ENCODE peak calls at places on chromosome 19, in ten cellular contexts. L is HFF-Myc, F is WTC11, A is esophagus muscularis mucosa, N is uterus, H is A549, E is OCI-LY7, S is endothelial cell, W is PC-3, X is IMR-90. P is an unnamed sample.

GRCh38 chr19:39582442-39582841 is 19.9 kb upstream of the LGALS13 start:
- DNase-seq in A (no peak), H (no peak), S (no peak), W (no peak), X (no peak), L (no peak), F (no peak), N (no peak), E (no peak), P (no peak)

GRCh38 chr19:34837262-34837661 is 64.2 kb upstream of the ZNF599 start:
- DNase-seq in H (no peak), N (peak; percentile 56), F (no peak), A (no peak), L (no peak), E (no peak), W (no peak), S (peak; percentile 24), X (no peak), P (no peak)

GRCh38 chr19:40617961-40618360 is 16.8 kb downstream of the LTBP4 start:
- DNase-seq in N (no peak), S (no peak), E (no peak), A (no peak), L (no peak), W (no peak), X (no peak), H (no peak), F (no peak), P (no peak)

GRCh38 chr19:54208784-54209057 is 8.1 kb downstream of the RPS9 start:
- DNase-seq in A (no peak), H (peak; percentile 47), E (no peak), F (no peak), S (no peak), X (no peak), N (no peak), L (no peak), W (peak; percentile 39), P (no peak)

GRCh38 chr19:57320180-57321084 is at the start of gene ZNF543:
- DNase-seq in A (peak; percentile 99), H (peak; percentile 99), F (peak; percentile 97), E (peak; percentile 96), X (peak; percentile 95), L (peak; percentile 85), W (peak; percentile 98), N (peak; percentile 90), S (peak; percentile 94), P (peak; percentile 87)

GRCh38 chr19:21430674-21431073 is 33.7 kb downstream of the ZNF493 start:
- DNase-seq in N (no peak), L (no peak), X (no peak), W (no peak), A (no peak), S (no peak), E (no peak), F (no peak), H (no peak), P (no peak)

GRCh38 chr19:2411709-2412108 is 15.7 kb downstream of the TIMM13 start:
- DNase-seq in E (no peak), L (no peak), N (no peak), X (no peak), S (no peak), A (no peak), W (no peak), F (no peak), H (no peak), P (no peak)

GRCh38 chr19:7533281-7533819 is 2.2 kb upstream of the PNPLA6 start:
- DNase-seq in X (peak; percentile 28), E (no peak), A (no peak), W (no peak), N (peak; percentile 67), H (peak; percentile 66), F (peak; percentile 66), L (no peak), S (no peak), P (peak; percentile 28)

GRCh38 chr19:7868671-7869452 is 5.3 kb downstream of the PRR36 start:
- DNase-seq in N (peak; percentile 51), X (peak; percentile 44), S (peak; percentile 80), L (no peak), F (peak; percentile 95), W (peak; percentile 95), H (peak; percentile 91), A (no peak), E (peak; percentile 92), P (peak; percentile 52)

GRCh38 chr19:42577016-42577415 is 17.7 kb downstream of the CEACAM8 start:
- DNase-seq in F (no peak), X (no peak), H (no peak), E (no peak), N (no peak), L (no peak), A (no peak), W (peak; percentile 10), S (no peak), P (no peak)

GRCh38 chr19:7705387-7706187 is 3.7 kb upstream of the FCER2 start:
- DNase-seq in H (no peak), S (no peak), A (no peak), L (no peak), F (no peak), N (no peak), W (no peak), X (no peak), E (peak; percentile 71), P (no peak)

GRCh38 chr19:9995999-9996398 is 14.3 kb downstream of the COL5A3 start:
- DNase-seq in W (no peak), S (no peak), H (no peak), X (peak; percentile 23), N (no peak), F (no peak), E (no peak), A (no peak), L (no peak), P (no peak)

GRCh38 chr19:42555317-42555716 is 27.0 kb upstream of the CEACAM1 start:
- DNase-seq in N (no peak), H (no peak), E (no peak), X (no peak), W (no peak), S (no peak), A (no peak), F (no peak), L (no peak), P (no peak)

GRCh38 chr19:53094749-53095575 is 8.3 kb downstream of the ZNF160 start:
- DNase-seq in X (no peak), F (peak; percentile 83), S (peak; percentile 30), H (no peak), E (no peak), W (no peak), A (no peak), L (no peak), N (no peak), P (no peak)

GRCh38 chr19:41530184-41530534 is 45.8 kb upstream of the CEACAM21 start:
- DNase-seq in E (no peak), X (no peak), L (no peak), N (no peak), W (no peak), H (no peak), F (no peak), S (no peak), A (peak; percentile 53), P (no peak)

GRCh38 chr19:4742717-4743646 is 19.3 kb upstream of the DPP9 start:
- DNase-seq in X (no peak), A (no peak), S (no peak), W (no peak), F (peak; percentile 45), L (no peak), N (no peak), E (no peak), H (no peak), P (no peak)
- TF ChIP-seq CTCF in X (no peak), A (no peak), S (no peak), W (no peak), F (no peak), L (no peak), N (no peak), E (no peak), H (no peak), P (no peak)

DNA sequence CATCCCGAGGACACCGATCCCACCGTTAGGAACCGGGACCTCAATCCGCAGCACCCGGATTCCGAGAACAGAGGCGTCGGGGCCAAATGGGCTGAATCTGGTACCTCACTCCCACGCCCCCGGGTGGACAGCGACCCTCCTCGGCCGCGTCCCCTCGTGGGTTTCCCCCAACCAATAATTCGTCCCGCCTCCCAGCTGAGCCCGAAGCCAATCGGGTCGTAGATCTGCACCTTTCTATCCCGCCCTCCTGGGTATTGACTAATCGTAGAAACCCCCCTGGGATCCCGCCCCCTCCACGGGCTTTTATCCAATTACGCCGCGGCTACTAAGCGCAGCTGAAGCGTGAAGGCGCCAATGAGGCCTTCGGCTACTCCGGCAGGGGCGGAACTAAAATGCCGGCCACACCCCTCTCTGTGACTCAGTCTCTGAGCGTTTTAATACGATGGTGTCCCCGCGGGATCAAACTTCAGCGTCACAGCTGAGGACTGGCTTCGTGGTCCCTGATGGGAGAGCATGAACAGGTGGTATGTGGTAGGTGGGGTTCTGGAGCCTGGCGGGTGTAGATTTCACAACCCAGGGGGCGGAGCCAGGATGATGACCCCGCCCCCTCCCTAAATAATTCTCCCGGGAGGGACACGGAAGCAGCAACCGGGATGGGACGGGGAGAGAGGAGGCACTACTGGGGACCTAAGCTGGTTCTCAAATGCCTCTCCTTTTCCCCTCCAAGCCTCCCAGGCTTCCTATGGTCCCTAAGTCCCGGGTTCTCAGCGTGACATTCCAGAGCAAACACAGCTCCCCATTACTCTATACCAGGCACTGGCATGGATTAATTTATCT is at the start of the genes CCDC159 and TMEM205:
- DNase-seq in W (peak; percentile 100), E (peak; percentile 100), H (peak; percentile 97), A (peak; percentile 100), X (peak; percentile 99), N (peak; percentile 100), L (peak; percentile 98), S (peak; percentile 96), F (peak; percentile 99), P (peak; percentile 97)
- TF ChIP-seq CTCF in W (peak; percentile 24), E (peak; percentile 61), H (no peak), A (no peak), X (peak; percentile 22), N (peak; percentile 17), L (no peak), S (no peak), F (no peak), P (no peak)

GRCh38 chr19:44570984-44571684 is 41.7 kb upstream of the CEACAM20 start:
- DNase-seq in A (no peak), L (peak; percentile 79), F (peak; percentile 76), S (peak; percentile 76), H (peak; percentile 86), E (peak; percentile 72), W (peak; percentile 85), X (peak; percentile 82), N (peak; percentile 36), P (peak; percentile 72)
- TF ChIP-seq CTCF in A (peak; percentile 76), L (peak; percentile 73), F (peak; percentile 70), S (peak; percentile 78), H (peak; percentile 98), E (peak; percentile 87), W (peak; percentile 80), X (peak; percentile 85), N (peak; percentile 35), P (peak; percentile 73)

DNA sequence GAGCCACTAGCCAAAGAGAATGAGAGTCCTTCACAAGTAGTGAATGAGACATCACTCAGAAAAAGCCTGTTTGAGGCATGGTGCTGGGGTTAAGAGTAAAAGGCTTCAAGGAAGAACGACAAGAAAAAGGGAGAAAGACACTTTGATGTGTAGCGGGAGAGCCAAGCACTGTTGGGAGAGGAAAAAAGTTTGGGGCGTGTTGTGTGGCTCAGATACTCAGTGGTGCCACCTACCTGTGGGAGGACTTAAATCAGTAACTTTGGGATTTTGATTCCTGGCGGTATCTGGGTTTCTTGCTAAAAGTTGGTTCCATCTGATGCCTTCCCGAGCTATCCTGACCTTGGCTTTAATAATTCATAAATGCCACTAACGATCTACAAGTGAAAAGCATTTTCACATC is 12.3 kb downstream of the ELSPBP1 start:
- DNase-seq in A (no peak), S (no peak), L (no peak), H (peak; percentile 74), W (no peak), X (no peak), N (no peak), F (peak; percentile 32), E (peak; percentile 7), P (no peak)
- TF ChIP-seq CTCF in A (no peak), S (no peak), L (peak; percentile 24), H (peak; percentile 19), W (peak; percentile 51), X (no peak), N (no peak), F (peak; percentile 38), E (peak; percentile 67), P (peak; percentile 8)

P was measured in bronchial epithelial cell.